ENCODE peak calls at places on chromosomes 13 and 19, in nine cellular contexts. X is stomach, L is SK-N-SH, Z is GM23338, D is prostate gland, J is Panc1, S is HCT116, O is spleen, Q is transverse colon. E is an unnamed sample.

GRCh38 chr13:75129331-75129730 is 352.6 kb downstream of the TBC1D4 start:
- DNase-seq in Z (no peak), X (no peak), L (no peak), D (no peak), J (no peak), S (no peak), O (no peak), Q (no peak), E (no peak)

GRCh38 chr13:94382520-94382919 is 97.0 kb downstream of the DCT start:
- DNase-seq in X (no peak), Q (no peak), Z (no peak), D (no peak), J (no peak), L (no peak), S (no peak), O (no peak), E (no peak)

GRCh38 chr19:19591133-19591825 is 27.2 kb downstream of the PBX4 start:
- DNase-seq in J (peak; percentile 32), Q (peak; percentile 35), S (no peak), Z (peak; percentile 51), X (peak; percentile 53), L (no peak), O (no peak), D (peak; percentile 43), E (no peak)

GRCh38 chr19:46716013-46716671 is 772 bp downstream of the PRKD2 start:
- DNase-seq in Q (peak; percentile 44), O (peak; percentile 87), L (peak; percentile 82), J (no peak), Z (peak; percentile 75), D (no peak), X (peak; percentile 39), S (no peak), E (no peak)

GRCh38 chr13:113475911-113476310 is 14.6 kb downstream of the DCUN1D2 start:
- DNase-seq in Q (no peak), X (no peak), O (no peak), D (no peak), J (no peak), Z (no peak), S (no peak), L (no peak), E (no peak)

GRCh38 chr13:80276371-80277289 is 64.3 kb downstream of the SPRY2 start:
- DNase-seq in J (no peak), Q (no peak), X (no peak), Z (peak; percentile 53), D (no peak), L (no peak), O (no peak), S (no peak), E (no peak)

GRCh38 chr13:113405481-113406300 is 41.8 kb upstream of the GRTP1 start:
- DNase-seq in Q (no peak), X (no peak), D (no peak), S (no peak), L (no peak), O (peak; percentile 64), Z (no peak), J (no peak), E (peak; percentile 76)

GRCh38 chr13:106161186-106161585 is 374.3 kb downstream of the EFNB2 start:
- DNase-seq in J (no peak), Q (no peak), D (no peak), O (no peak), S (no peak), X (no peak), L (no peak), Z (no peak), E (no peak)

GRCh38 chr13:68473834-68474326 is 1243.7 kb upstream of the PCDH9 start:
- DNase-seq in Q (no peak), J (no peak), Z (no peak), S (no peak), X (no peak), D (no peak), L (no peak), O (no peak), E (no peak)

GRCh38 chr13:54357284-54357933 is 1328.8 kb downstream of the OLFM4 start:
- DNase-seq in O (no peak), Z (peak; percentile 34), S (no peak), L (no peak), X (no peak), D (no peak), Q (no peak), J (no peak), E (no peak)

DNA sequence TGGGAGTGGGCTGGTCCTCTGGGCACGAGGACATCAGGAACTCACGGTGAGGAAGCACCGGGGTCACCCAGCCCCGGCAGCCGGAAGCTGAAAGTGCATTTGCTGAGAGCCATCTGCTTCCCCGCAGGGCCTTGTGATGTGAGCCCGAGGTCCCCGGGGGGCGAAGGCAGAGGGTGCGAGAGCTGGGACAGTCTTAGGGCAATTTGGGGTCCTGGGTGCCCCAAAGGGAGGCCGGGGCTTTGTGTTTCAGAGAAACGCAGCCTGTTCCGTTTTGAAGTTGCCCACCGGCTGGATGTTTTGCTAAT is 4.8 kb downstream of the F2RL3 start:
- DNase-seq in D (no peak), Z (no peak), L (no peak), J (no peak), Q (peak; percentile 40), X (no peak), S (no peak), O (peak; percentile 90), E (no peak)
- TF ChIP-seq POLR2AphosphoS5 in D (no peak), Z (no peak), L (no peak), J (no peak), Q (no peak), X (no peak), S (no peak), O (peak; percentile 89), E (no peak)

DNA sequence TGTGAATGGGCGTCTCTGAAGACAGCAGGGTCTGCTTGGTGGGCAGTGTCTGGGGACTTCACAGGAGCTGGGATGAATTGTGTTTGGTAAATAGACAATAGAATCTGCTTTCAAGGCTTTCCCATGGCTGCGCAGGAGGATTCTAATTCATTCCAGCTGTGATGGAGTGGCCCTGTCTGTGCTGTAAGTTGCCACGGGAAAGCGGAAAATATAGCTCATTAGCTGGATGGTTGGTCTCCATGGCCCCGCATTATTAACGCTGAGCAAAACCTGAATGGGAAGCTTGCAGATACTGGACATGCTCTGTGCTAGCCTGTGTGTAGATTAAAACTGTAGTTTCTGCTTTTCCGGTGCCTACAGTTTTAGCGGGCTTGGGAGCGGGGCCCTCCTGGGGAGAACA is 15.6 kb upstream of the C1QTNF9 start:
- DNase-seq in J (no peak), X (peak; percentile 16), Q (no peak), O (no peak), Z (no peak), D (no peak), S (no peak), L (peak; percentile 58), E (no peak)
- H3K36me3 ChIP-seq in J (no peaks in the 10 kb centered on the region), X (peaks cover 66% of the 10 kb centered on the region), Q (peaks cover 65% of the 10 kb centered on the region), O (peaks cover 94% of the 10 kb centered on the region), Z (peaks cover 13% of the 10 kb centered on the region), D (peaks cover 8% of the 10 kb centered on the region), S (peaks cover 16% of the 10 kb centered on the region), L (peaks cover 11% of the 10 kb centered on the region), E (peaks cover 77% of the 10 kb centered on the region)

DNA sequence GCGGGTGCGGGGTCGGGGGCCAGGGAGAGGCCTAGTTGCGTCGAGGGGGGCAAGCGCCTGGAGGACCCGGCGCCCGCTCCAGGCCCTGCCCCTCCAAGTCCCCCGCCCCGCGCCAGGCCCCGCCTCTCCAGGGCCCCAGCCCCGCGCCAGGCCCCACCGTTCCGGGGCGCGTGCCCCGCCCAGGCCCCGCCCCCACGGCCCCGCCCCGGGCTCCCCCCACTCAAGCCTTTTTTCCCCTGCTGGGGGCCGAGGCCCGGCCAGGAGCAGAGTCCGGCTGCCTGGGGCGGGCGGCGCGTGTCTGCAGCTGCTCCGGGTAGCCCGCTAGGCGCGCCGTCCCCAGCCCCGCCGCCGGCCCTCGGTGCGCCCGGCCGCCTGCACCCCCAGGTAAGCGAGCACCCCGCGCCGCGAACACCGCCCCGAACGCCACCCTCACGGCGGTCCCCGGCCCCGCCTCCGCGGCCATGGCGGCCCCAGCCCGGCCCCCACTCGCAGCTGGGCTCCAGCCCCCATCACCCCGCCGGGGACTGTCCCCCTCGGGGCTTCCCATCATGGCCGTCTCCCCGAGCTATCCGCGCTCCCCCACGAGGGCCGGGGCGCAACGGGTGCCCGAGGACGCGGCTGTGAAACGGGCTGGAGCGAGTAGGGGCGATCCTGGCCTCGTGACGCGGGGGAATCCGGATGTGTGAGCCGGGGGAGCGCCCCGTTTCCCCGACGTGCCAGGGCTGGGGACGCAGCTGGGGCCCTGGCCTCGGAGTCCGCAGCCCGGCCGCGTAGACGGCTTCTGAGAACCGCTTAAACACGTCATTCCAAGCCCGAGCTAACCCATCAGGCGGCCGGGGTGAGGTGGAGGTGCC is at the start of gene CERS4:
- DNase-seq in J (no peak), S (no peak), Z (peak; percentile 95), O (peak; percentile 94), Q (peak; percentile 76), D (peak; percentile 76), X (peak; percentile 81), L (peak; percentile 98), E (peak; percentile 80)
- TF ChIP-seq POLR2AphosphoS5 in J (no peak), S (no peak), Z (peak; percentile 44), O (peak; percentile 81), Q (no peak), D (peak; percentile 17), X (no peak), L (no peak), E (no peak)

DNA sequence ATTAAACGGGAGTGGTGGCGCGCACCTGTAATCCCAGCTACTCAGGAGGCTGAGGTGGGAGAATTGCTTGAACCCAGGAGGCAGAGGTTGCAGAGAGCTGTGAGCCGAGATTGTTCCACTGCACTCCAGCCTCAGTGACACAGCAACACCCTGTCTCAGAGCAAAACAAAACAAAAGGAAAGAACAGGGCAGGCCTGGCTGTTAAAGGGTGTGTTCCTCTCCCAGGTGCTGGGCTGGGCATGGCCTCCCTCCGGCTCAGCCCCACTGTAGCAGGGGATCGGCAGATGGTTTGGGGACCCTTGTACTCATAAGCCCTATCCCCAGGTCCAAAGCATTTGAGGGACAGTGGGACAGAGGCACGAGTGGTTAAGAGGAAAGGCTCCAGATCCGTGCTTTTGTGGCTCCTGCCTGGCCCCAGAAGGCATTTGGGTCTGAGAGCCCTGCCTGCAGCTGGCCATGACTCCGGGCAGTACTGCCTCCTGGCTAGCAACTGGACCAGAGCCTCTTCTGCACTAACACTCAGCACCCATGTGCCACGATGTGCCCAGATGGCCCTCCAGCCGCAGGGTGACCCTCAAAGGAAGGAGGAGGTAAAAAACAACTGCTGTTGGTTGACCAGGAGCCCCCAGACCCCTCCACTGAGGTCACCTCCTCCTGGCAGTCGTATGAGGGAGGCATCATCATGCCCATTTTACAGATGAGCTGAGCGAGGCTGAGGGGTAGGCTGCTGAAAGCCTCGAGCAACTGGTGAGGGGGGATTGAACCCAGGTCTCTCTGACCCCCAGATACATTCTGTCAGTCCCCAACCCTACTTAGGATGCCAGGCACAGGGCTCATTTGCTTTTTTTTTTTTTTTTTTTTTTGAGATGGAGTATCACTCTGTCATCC is 10.0 kb downstream of the RFX1 start:
- DNase-seq in Q (no peak), S (no peak), X (no peak), Z (no peak), D (no peak), J (no peak), O (peak; percentile 54), L (no peak), E (no peak)
- H3K36me3 ChIP-seq in Q (peaks cover 5% of the 10 kb centered on the region), S (peaks cover 16% of the 10 kb centered on the region), X (peaks cover 8% of the 10 kb centered on the region), Z (peaks cover 6% of the 10 kb centered on the region), D (no peaks in the 10 kb centered on the region), J (no peaks in the 10 kb centered on the region), O (peaks cover 20% of the 10 kb centered on the region), L (peaks cover 16% of the 10 kb centered on the region), E (peaks cover 10% of the 10 kb centered on the region)

E was measured in suprapubic skin.